ENCODE peak calls at places on chromosomes 1 and 21, in six cellular contexts. E, S, M, Q, G and P are unnamed samples.

GRCh38 chr1:153540394-153541361 is at the start of gene S100A5:
- DNase-seq in G (peak; percentile 52), Q (no peak), E (no peak), S (peak; percentile 13), M (peak; percentile 65), P (peak; percentile 35)

GRCh38 chr1:161718559-161719324 is 2.6 kb upstream of the FCRLB start:
- DNase-seq in S (no peak), E (no peak), G (no peak), Q (no peak), M (no peak), P (no peak)

GRCh38 chr1:100353988-100354387 is 1.7 kb downstream of the CDC14A start:
- DNase-seq in G (no peak), M (peak; percentile 33), Q (no peak), E (no peak), S (no peak), P (peak; percentile 67)

GRCh38 chr1:76949503-76949902 is 82.2 kb downstream of the ST6GALNAC5 start:
- DNase-seq in G (no peak), S (no peak), Q (no peak), E (no peak), M (peak; percentile 90), P (peak; percentile 83)

GRCh38 chr1:113534875-113535274 is 144.6 kb downstream of the MAGI3 start:
- DNase-seq in G (no peak), M (no peak), S (no peak), Q (no peak), E (no peak), P (no peak)

GRCh38 chr1:228071839-228072657 is 10.5 kb upstream of the ARF1 start:
- DNase-seq in E (no peak), G (no peak), Q (no peak), M (no peak), S (no peak), P (no peak)

GRCh38 chr1:33039840-33040239 is 3.2 kb upstream of the AK2 start:
- DNase-seq in Q (no peak), E (no peak), M (no peak), G (no peak), S (no peak), P (no peak)

GRCh38 chr1:66728021-66728420 is 24.2 kb upstream of the DYNLT5 start:
- DNase-seq in G (no peak), E (no peak), S (no peak), M (peak; percentile 48), Q (peak; percentile 56), P (peak; percentile 22)

GRCh38 chr1:95852483-95853070 is 618.6 kb downstream of the RWDD3 start:
- DNase-seq in G (no peak), S (no peak), M (no peak), Q (no peak), E (no peak), P (no peak)

GRCh38 chr1:19260211-19261138 is 8.9 kb downstream of the MRTO4 start:
- DNase-seq in S (no peak), G (no peak), M (peak; percentile 86), E (no peak), Q (peak; percentile 32), P (peak; percentile 92)

GRCh38 chr1:101150266-101150665 is 86.6 kb upstream of the S1PR1 start:
- DNase-seq in S (no peak), G (no peak), M (no peak), Q (no peak), E (no peak), P (no peak)

GRCh38 chr1:231618588-231619256 is 7.9 kb upstream of the DISC1 start:
- DNase-seq in E (no peak), Q (no peak), S (no peak), G (no peak), M (no peak), P (no peak)

GRCh38 chr1:36401602-36402517 is 4.2 kb upstream of the LSM10 start:
- DNase-seq in S (no peak), M (no peak), E (no peak), G (no peak), Q (no peak), P (no peak)

GRCh38 chr1:30263405-30263804 is 460.0 kb downstream of the MATN1 start:
- DNase-seq in G (no peak), Q (no peak), E (no peak), M (no peak), S (no peak), P (no peak)

GRCh38 chr1:185400057-185400456 is 83.0 kb upstream of the IVNS1ABP start:
- DNase-seq in M (peak; percentile 67), Q (peak; percentile 49), E (no peak), G (no peak), S (no peak), P (peak; percentile 60)

GRCh38 chr21:14569868-14570267 is 23.8 kb upstream of the SAMSN1 start:
- DNase-seq in M (no peak), G (no peak), Q (no peak), E (no peak), S (no peak), P (no peak)

GRCh38 chr1:59686574-59686973 is 128.2 kb upstream of the HOOK1 start:
- DNase-seq in E (no peak), G (no peak), Q (no peak), S (no peak), M (no peak), P (no peak)

GRCh38 chr1:222889445-222889844 is 74.6 kb downstream of the DISP1 start:
- DNase-seq in G (no peak), Q (peak; percentile 20), E (no peak), M (no peak), S (no peak), P (peak; percentile 31)

GRCh38 chr1:204426035-204426436 is 14.4 kb upstream of the PPP1R15B start:
- DNase-seq in Q (peak; percentile 55), S (no peak), E (no peak), M (peak; percentile 66), G (peak; percentile 37), P (peak; percentile 80)

GRCh38 chr1:205568469-205569361 is 63.1 kb downstream of the ELK4 start:
- DNase-seq in E (no peak), S (no peak), M (no peak), Q (no peak), G (no peak), P (no peak)

GRCh38 chr1:235776396-235776795 is 90.3 kb downstream of the LYST start:
- DNase-seq in G (no peak), E (no peak), Q (no peak), M (no peak), S (no peak), P (peak; percentile 38)

GRCh38 chr1:61486783-61487505 is 238.0 kb downstream of the TM2D1 start:
- DNase-seq in Q (no peak), S (no peak), M (no peak), G (no peak), E (no peak), P (no peak)

GRCh38 chr1:2875677-2876531 is 74.4 kb upstream of the TTC34 start:
- DNase-seq in E (peak; percentile 15), M (no peak), S (no peak), Q (no peak), G (no peak), P (no peak)

GRCh38 chr1:241079018-241079417 is 278.0 kb downstream of the RGS7 start:
- DNase-seq in S (no peak), E (no peak), Q (no peak), M (no peak), G (no peak), P (no peak)

GRCh38 chr1:180157108-180157507 is 2.4 kb downstream of the QSOX1 start:
- DNase-seq in S (no peak), G (no peak), M (peak; percentile 74), E (no peak), Q (peak; percentile 38), P (peak; percentile 52)

GRCh38 chr1:16173447-16174260 is 17.8 kb upstream of the EPHA2 start:
- DNase-seq in E (peak; percentile 31), M (peak; percentile 55), S (no peak), G (no peak), Q (peak; percentile 73), P (peak; percentile 87)

GRCh38 chr1:164880199-164880598 is 321.2 kb downstream of the PBX1 start:
- DNase-seq in S (no peak), M (no peak), G (no peak), Q (no peak), E (no peak), P (no peak)

GRCh38 chr1:222424826-222425225 is 123.1 kb downstream of the HHIPL2 start:
- DNase-seq in E (no peak), S (no peak), Q (no peak), M (no peak), G (no peak), P (no peak)

GRCh38 chr1:44659566-44659965 is 14.7 kb downstream of the TMEM53 start:
- DNase-seq in E (no peak), M (no peak), S (no peak), G (no peak), Q (no peak), P (no peak)

GRCh38 chr1:54798769-54799641 is 2.1 kb downstream of the TTC22 start:
- DNase-seq in Q (peak; percentile 22), G (no peak), M (peak; percentile 18), S (no peak), E (no peak), P (peak; percentile 4)

GRCh38 chr1:13908128-13908527 is 208.1 kb downstream of the PRDM2 start:
- DNase-seq in G (no peak), E (no peak), Q (no peak), S (no peak), M (no peak), P (no peak)

GRCh38 chr1:64161347-64162080 is 41.9 kb upstream of the UBE2U start:
- DNase-seq in E (no peak), Q (peak; percentile 72), G (no peak), M (peak; percentile 49), S (no peak), P (peak; percentile 46)

GRCh38 chr1:98677288-98677687 is 15.8 kb downstream of the SNX7 start:
- DNase-seq in G (no peak), E (no peak), Q (peak; percentile 20), S (no peak), M (peak; percentile 74), P (peak; percentile 24)

GRCh38 chr1:6275826-6276764 is 15.2 kb upstream of the GPR153 start:
- DNase-seq in S (no peak), G (peak; percentile 98), E (peak; percentile 90), M (peak; percentile 40), Q (peak; percentile 79), P (peak; percentile 71)

GRCh38 chr1:8147922-8148321 is 121.8 kb upstream of the ERRFI1 start:
- DNase-seq in G (no peak), S (no peak), Q (peak; percentile 31), M (no peak), E (no peak), P (no peak)